ENCODE peak calls at places on chromosomes 11 and 22, in eight cellular contexts. C is GM23338, F is K562, Q is endothelial cell of umbilical vein, L is fibroblast of lung, E is mammary epithelial cell, D is H1, K is PC-9. X is an unnamed sample.

GRCh38 chr11:106098893-106099553 is 21.6 kb downstream of the AASDHPPT start:
- DNase-seq in Q (no peak), L (no peak), K (no peak), E (no peak), C (no peak), D (no peak), F (no peak), X (no peak)

GRCh38 chr22:45006873-45007246 is 2.9 kb downstream of the PHF21B start:
- DNase-seq in F (no peak), C (peak), K (no peak), L (no peak), D (no peak), Q (no peak), E (no peak), X (peak)

GRCh38 chr22:19761022-19761499 is 483 bp downstream of the TBX1 start:
- DNase-seq in E (no peak), F (peak), Q (no peak), C (peak), L (no peak), K (no peak), D (no peak), X (no peak)

GRCh38 chr22:28882545-28882877 is 861 bp upstream of the ZNRF3 start:
- DNase-seq in L (peak), F (peak), Q (no peak), C (peak), D (no peak), E (no peak), K (no peak), X (peak)

GRCh38 chr11:32870676-32871075 is 21.9 kb upstream of the QSER1 start:
- DNase-seq in E (no peak), L (no peak), C (peak), K (peak), Q (no peak), D (no peak), F (peak), X (peak)

GRCh38 chr11:131859811-131860210 is 489.4 kb downstream of the NTM start:
- DNase-seq in C (no peak), D (no peak), L (peak), F (no peak), K (no peak), Q (peak), E (no peak), X (no peak)

GRCh38 chr11:109819410-109819809 is 273.8 kb upstream of the ZC3H12C start:
- DNase-seq in Q (no peak), F (no peak), C (no peak), L (no peak), K (no peak), D (no peak), E (peak), X (no peak)

GRCh38 chr22:29331213-29331612 is 15.7 kb upstream of the RASL10A start:
- DNase-seq in E (no peak), C (no peak), F (no peak), K (no peak), D (no peak), Q (no peak), L (no peak), X (no peak)

GRCh38 chr22:28883917-28884753 is 763 bp downstream of the ZNRF3 start:
- DNase-seq in D (no peak), F (peak), L (peak), C (peak), E (peak), Q (peak), K (peak), X (peak)

GRCh38 chr11:75241036-75241905 is 697 bp downstream of the TPBGL start:
- DNase-seq in L (peak), E (peak), D (peak), F (peak), Q (peak), K (peak), C (peak), X (peak)

GRCh38 chr11:86743223-86744118 is 56.9 kb upstream of the PRSS23 start:
- DNase-seq in E (peak), K (peak), D (no peak), F (peak), L (peak), Q (peak), C (no peak), X (peak)

GRCh38 chr11:125253289-125253688 is 88.7 kb downstream of the PKNOX2 start:
- DNase-seq in F (no peak), C (no peak), L (no peak), D (no peak), E (no peak), K (no peak), Q (no peak), X (no peak)

GRCh38 chr11:66882540-66882939 is 25.7 kb downstream of the LRFN4 start:
- DNase-seq in L (peak), C (no peak), D (no peak), F (no peak), Q (no peak), E (no peak), K (no peak), X (no peak)

GRCh38 chr11:1298695-1299492 is 10.5 kb downstream of the TOLLIP start:
- DNase-seq in Q (no peak), C (peak), E (peak), K (peak), L (peak), F (no peak), D (no peak), X (peak)

GRCh38 chr11:13038366-13038765 is 29.2 kb downstream of the RASSF10 start:
- DNase-seq in D (no peak), F (no peak), L (no peak), K (no peak), E (peak), Q (no peak), C (no peak), X (no peak)

GRCh38 chr11:44699497-44699896 is 27.3 kb upstream of the TSPAN18 start:
- DNase-seq in F (no peak), L (no peak), Q (no peak), D (no peak), E (no peak), K (no peak), C (no peak), X (no peak)

GRCh38 chr11:31958086-31958735 is 132.7 kb upstream of the RCN1 start:
- DNase-seq in D (peak), Q (peak), C (peak), F (peak), K (peak), E (peak), L (peak), X (peak)

GRCh38 chr11:93652679-93653078 is 8.8 kb upstream of the CEP295 start:
- DNase-seq in E (no peak), F (no peak), K (no peak), L (no peak), Q (no peak), C (no peak), D (no peak), X (no peak)

GRCh38 chr22:29342577-29343312 is 27.2 kb upstream of the RASL10A start:
- DNase-seq in C (no peak), E (no peak), L (peak), K (peak), D (no peak), Q (no peak), F (peak), X (no peak)

GRCh38 chr11:79390923-79391322 is 49.9 kb downstream of the TENM4 start:
- DNase-seq in C (no peak), Q (no peak), F (no peak), E (no peak), D (no peak), K (no peak), L (peak), X (no peak)

GRCh38 chr22:35472488-35472887 is 68.1 kb upstream of the RASD2 start:
- DNase-seq in Q (no peak), E (no peak), C (no peak), L (no peak), F (no peak), D (no peak), K (no peak), X (no peak)

GRCh38 chr22:31800065-31800464 is 46.2 kb downstream of the DEPDC5 start:
- DNase-seq in L (peak), E (peak), K (peak), Q (no peak), C (peak), D (no peak), F (no peak), X (no peak)

GRCh38 chr11:17020831-17021230 is 6.6 kb upstream of the PLEKHA7 start:
- DNase-seq in C (no peak), E (no peak), D (no peak), F (no peak), L (peak), Q (no peak), K (no peak), X (no peak)

GRCh38 chr11:68311155-68312116 is 955 bp upstream of the LRP5 start:
- DNase-seq in D (no peak), K (no peak), Q (no peak), F (no peak), C (peak), L (no peak), E (no peak), X (no peak)

GRCh38 chr22:46812786-46813185 is 50.3 kb downstream of the TBC1D22A start:
- DNase-seq in F (no peak), C (no peak), K (no peak), E (no peak), Q (peak), L (no peak), D (no peak), X (no peak)

GRCh38 chr11:783581-784015 is 6.3 kb downstream of the CEND1 start:
- DNase-seq in E (peak), Q (peak), K (no peak), D (peak), C (peak), L (peak), F (no peak), X (peak)

GRCh38 chr11:109526061-109526460 is 104.1 kb downstream of the C11orf87 start:
- DNase-seq in F (no peak), C (no peak), L (no peak), E (no peak), K (no peak), D (no peak), Q (no peak), X (no peak)

GRCh38 chr11:130166457-130166784 is 6.8 kb downstream of the ST14 start:
- DNase-seq in K (peak), F (no peak), D (no peak), Q (peak), E (peak), L (peak), C (no peak), X (no peak)

GRCh38 chr22:24768537-24769374 is 5.8 kb downstream of the PIWIL3 start:
- DNase-seq in C (peak), Q (peak), L (peak), F (peak), K (peak), E (peak), D (no peak), X (peak)

GRCh38 chr11:47523491-47524199 is 29.3 kb downstream of the CELF1 start:
- DNase-seq in K (peak), F (peak), C (no peak), E (peak), D (no peak), Q (peak), L (peak), X (peak)

GRCh38 chr11:2210366-2211112 is 38.9 kb upstream of the TH start:
- DNase-seq in F (no peak), Q (no peak), C (no peak), E (no peak), K (no peak), L (no peak), D (no peak), X (no peak)

DNA sequence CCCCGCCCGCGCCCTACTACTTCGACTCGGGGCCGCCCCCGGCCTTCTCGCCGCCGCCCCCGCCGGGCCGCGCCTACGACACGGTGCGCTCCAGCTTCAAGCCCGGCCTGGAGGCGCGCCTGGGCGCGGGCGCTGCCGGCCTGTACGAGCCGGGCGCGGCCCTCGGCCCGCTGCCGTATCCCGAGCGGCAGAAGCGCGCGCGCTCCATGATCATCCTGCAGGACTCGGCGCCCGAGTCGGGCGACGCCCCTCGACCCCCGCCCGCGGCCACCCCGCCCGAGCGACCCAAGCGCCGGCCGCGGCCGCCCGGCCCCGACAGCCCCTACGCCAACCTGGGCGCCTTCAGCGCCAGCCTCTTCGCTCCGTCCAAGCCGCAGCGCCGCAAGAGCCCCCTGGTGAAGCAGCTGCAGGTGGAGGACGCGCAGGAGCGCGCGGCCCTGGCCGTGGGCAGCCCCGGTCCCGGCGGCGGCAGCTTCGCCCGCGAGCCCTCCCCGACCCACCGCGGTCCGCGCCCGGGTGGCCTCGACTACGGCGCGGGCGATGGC is 17.6 kb upstream of the ACR start:
- DNase-seq in C (no peak), K (no peak), L (no peak), E (no peak), D (no peak), Q (no peak), F (no peak), X (no peak)
- TF ChIP-seq EZH2 in C (no peak), K (no peak), L (no peak), E (no peak), D (peak), Q (no peak), F (no peak), X (peak)

GRCh38 chr22:50269573-50270301 is 443 bp downstream of the MAPK11 start:
- DNase-seq in D (no peak), K (peak), Q (peak), C (no peak), E (no peak), F (peak), L (peak), X (peak)
- TF ChIP-seq EZH2 in D (no peak), K (no peak), Q (no peak), C (peak), E (no peak), F (no peak), L (no peak), X (no peak)

GRCh38 chr11:69639843-69640242 is 1.1 kb upstream of the CCND1 start:
- DNase-seq in L (no peak), F (no peak), D (no peak), E (no peak), C (no peak), Q (no peak), K (no peak), X (no peak)
- TF ChIP-seq EZH2 in L (no peak), F (no peak), D (no peak), E (no peak), C (no peak), Q (no peak), K (no peak), X (no peak)

GRCh38 chr11:6629892-6630631 is 10.8 kb upstream of the TPP1 start:
- DNase-seq in F (no peak), E (no peak), D (no peak), Q (no peak), L (no peak), K (no peak), C (peak), X (no peak)
- TF ChIP-seq EZH2 in F (no peak), E (no peak), D (peak), Q (no peak), L (no peak), K (no peak), C (no peak), X (no peak)

X was measured in A673.